ENCODE peak calls at places on chromosomes 4 and X, in seven cellular contexts. G is A172; Y is A549; R is ELR; S is NCI-H1092 treated with DMSO at 0.1 percent for 48 hours; L is activated T-helper 2 cell treated with anti-CD3 and anti-CD28 coated beads, Interferon-gamma antibody, Interleukin-2, Interleukin-4, amounts not matched to agents 10 μg/mL and 5 μg/mL and 100 μg/mL, durations not matched to agents 14 hours and 24 hours and 36 hours; X is NCI-H446 treated with DMSO at 0.1 percent for 48 hours. O is an unnamed sample.

GRCh38 chrX:87005183-87005582 is 512.4 kb upstream of the KLHL4 start:
- DNase-seq in G (no peak), Y (no peak), R (no peak), S (no peak), L (no peak), X (no peak), O (no peak)

GRCh38 chrX:38991656-38992558 is 190.6 kb downstream of the MID1IP1 start:
- DNase-seq in G (no peak), Y (no peak), R (peak), S (no peak), L (no peak), X (no peak), O (no peak)

GRCh38 chr4:158053086-158053485 is 119.7 kb downstream of the GASK1B start:
- DNase-seq in G (peak), Y (no peak), R (no peak), S (no peak), L (no peak), X (no peak), O (no peak)

GRCh38 chrX:110732274-110732673 is 63.3 kb downstream of the CHRDL1 start:
- DNase-seq in G (no peak), Y (no peak), R (no peak), S (no peak), L (no peak), X (no peak), O (no peak)

GRCh38 chr4:15376594-15376993 is 51.2 kb upstream of the C1QTNF7 start:
- DNase-seq in G (no peak), Y (peak), R (peak), S (no peak), L (no peak), X (no peak), O (no peak)

GRCh38 chr4:120927758-120928409 is 5.4 kb upstream of the PRDM5 start:
- DNase-seq in G (no peak), Y (no peak), R (peak), S (no peak), L (no peak), X (no peak), O (no peak)

GRCh38 chrX:37667141-37667540 is 18.4 kb upstream of the XK start:
- DNase-seq in G (no peak), Y (no peak), R (no peak), S (no peak), L (no peak), X (no peak), O (no peak)

GRCh38 chr4:118964891-118965411 is 76.3 kb downstream of the SYNPO2 start:
- DNase-seq in G (peak), Y (no peak), R (no peak), S (no peak), L (no peak), X (no peak), O (no peak)

GRCh38 chrX:68999351-68999750 is 165.9 kb downstream of the PJA1 start:
- DNase-seq in G (peak), Y (no peak), R (peak), S (no peak), L (no peak), X (no peak), O (no peak)

GRCh38 chr4:185577592-185577940 is 42.3 kb upstream of the PDLIM3 start:
- DNase-seq in G (no peak), Y (no peak), R (no peak), S (no peak), L (no peak), X (no peak), O (no peak)

GRCh38 chr4:153114771-153115321 is 89.4 kb upstream of the TRIM2 start:
- DNase-seq in G (peak), Y (no peak), R (peak), S (no peak), L (peak), X (no peak), O (no peak)

GRCh38 chrX:1412551-1413161 is 20.7 kb upstream of the SLC25A6 start:
- DNase-seq in G (no peak), Y (no peak), R (no peak), S (no peak), L (no peak), X (no peak), O (no peak)

GRCh38 chr4:8910822-8911310 is 39.2 kb upstream of the HMX1 start:
- DNase-seq in G (peak), Y (no peak), R (no peak), S (no peak), L (no peak), X (no peak), O (no peak)

GRCh38 chr4:154908168-154908567 is 127.1 kb downstream of the RBM46 start:
- DNase-seq in G (peak), Y (no peak), R (peak), S (no peak), L (no peak), X (no peak), O (no peak)